ENCODE peak calls at places on chromosomes 12 and 14, in nine cellular contexts. One of them, this sample, is unnamed.

GRCh38 chr12:132173135-132174014 is 29.1 kb downstream of the NOC4L start:
- DNase-seq in Panc1: no peak
- DNase-seq in stomach: no peak
- DNase-seq in spleen: peak
- DNase-seq in prostate gland: no peak
- DNase-seq in transverse colon: no peak
- DNase-seq in HCT116: no peak
- DNase-seq in SK-N-SH: no peak
- DNase-seq in HL-60: peak
- DNase-seq in this sample: no peak

GRCh38 chr14:55614304-55614703 is 34.3 kb downstream of the KTN1 start:
- DNase-seq in Panc1: no peak
- DNase-seq in stomach: no peak
- DNase-seq in spleen: no peak
- DNase-seq in prostate gland: no peak
- DNase-seq in transverse colon: no peak
- DNase-seq in HCT116: no peak
- DNase-seq in SK-N-SH: no peak
- DNase-seq in HL-60: no peak
- DNase-seq in this sample: no peak

GRCh38 chr14:93011650-93012317 is 88.8 kb downstream of the CHGA start:
- DNase-seq in Panc1: no peak
- DNase-seq in stomach: no peak
- DNase-seq in spleen: no peak
- DNase-seq in prostate gland: no peak
- DNase-seq in transverse colon: no peak
- DNase-seq in HCT116: no peak
- DNase-seq in SK-N-SH: no peak
- DNase-seq in HL-60: no peak
- DNase-seq in this sample: no peak

GRCh38 chr14:105217764-105218163 is 30.6 kb upstream of the BTBD6 start:
- DNase-seq in Panc1: no peak
- DNase-seq in stomach: no peak
- DNase-seq in spleen: no peak
- DNase-seq in prostate gland: no peak
- DNase-seq in transverse colon: no peak
- DNase-seq in HCT116: no peak
- DNase-seq in SK-N-SH: no peak
- DNase-seq in HL-60: no peak
- DNase-seq in this sample: no peak

GRCh38 chr12:26062566-26062965 is 62.3 kb downstream of the BHLHE41 start:
- DNase-seq in Panc1: no peak
- DNase-seq in stomach: no peak
- DNase-seq in spleen: no peak
- DNase-seq in prostate gland: no peak
- DNase-seq in transverse colon: no peak
- DNase-seq in HCT116: no peak
- DNase-seq in SK-N-SH: no peak
- DNase-seq in HL-60: no peak
- DNase-seq in this sample: no peak

GRCh38 chr14:53894456-53894855 is 62.2 kb downstream of the BMP4 start:
- DNase-seq in Panc1: no peak
- DNase-seq in stomach: no peak
- DNase-seq in spleen: no peak
- DNase-seq in prostate gland: no peak
- DNase-seq in transverse colon: no peak
- DNase-seq in HCT116: no peak
- DNase-seq in SK-N-SH: no peak
- DNase-seq in HL-60: no peak
- DNase-seq in this sample: no peak

GRCh38 chr12:54565658-54566552 is 16.5 kb downstream of the PDE1B start:
- DNase-seq in Panc1: no peak
- DNase-seq in stomach: no peak
- DNase-seq in spleen: no peak
- DNase-seq in prostate gland: no peak
- DNase-seq in transverse colon: no peak
- DNase-seq in HCT116: no peak
- DNase-seq in SK-N-SH: no peak
- DNase-seq in HL-60: no peak
- DNase-seq in this sample: no peak

GRCh38 chr14:28652782-28653181 is 113.8 kb upstream of the FOXG1 start:
- DNase-seq in Panc1: peak
- DNase-seq in stomach: no peak
- DNase-seq in spleen: no peak
- DNase-seq in prostate gland: no peak
- DNase-seq in transverse colon: no peak
- DNase-seq in HCT116: no peak
- DNase-seq in SK-N-SH: no peak
- DNase-seq in HL-60: no peak
- DNase-seq in this sample: no peak

GRCh38 chr12:132003846-132004245 is 54.1 kb downstream of the EP400 start:
- DNase-seq in Panc1: no peak
- DNase-seq in stomach: no peak
- DNase-seq in spleen: no peak
- DNase-seq in prostate gland: no peak
- DNase-seq in transverse colon: no peak
- DNase-seq in HCT116: no peak
- DNase-seq in SK-N-SH: no peak
- DNase-seq in HL-60: no peak
- DNase-seq in this sample: no peak

DNA sequence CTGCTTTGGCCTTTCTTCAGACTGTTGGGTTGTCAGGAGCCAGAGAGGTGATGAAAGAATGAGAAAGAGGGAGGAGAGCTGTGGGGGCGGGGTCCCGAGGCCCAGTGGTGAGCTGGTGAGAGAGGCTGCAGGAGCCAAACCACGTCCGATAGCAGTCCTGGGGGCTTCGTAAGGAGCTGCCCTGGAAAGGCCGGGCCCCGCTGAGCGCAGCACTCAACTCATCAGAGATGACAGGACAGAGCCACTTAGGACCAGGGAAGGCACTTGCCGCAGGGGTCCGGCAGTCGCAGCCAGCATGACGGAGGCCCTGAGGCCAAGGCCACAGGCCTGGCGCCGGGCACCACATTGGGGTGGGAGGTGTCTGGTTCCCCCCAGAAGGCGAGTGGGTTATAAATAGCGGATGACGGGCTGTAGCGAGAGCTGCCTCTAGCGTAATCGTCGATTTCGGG is 178.9 kb downstream of the TSPAN9 start:
- DNase-seq in Panc1: no peak
- DNase-seq in stomach: no peak
- DNase-seq in spleen: no peak
- DNase-seq in prostate gland: no peak
- DNase-seq in transverse colon: no peak
- DNase-seq in HCT116: no peak
- DNase-seq in SK-N-SH: no peak
- DNase-seq in HL-60: no peak
- DNase-seq in this sample: no peak
- H3K27ac ChIP-seq in Panc1: no peak
- H3K27ac ChIP-seq in stomach: no peak
- H3K27ac ChIP-seq in spleen: peak
- H3K27ac ChIP-seq in prostate gland: no peak
- H3K27ac ChIP-seq in transverse colon: no peak
- H3K27ac ChIP-seq in HCT116: no peak
- H3K27ac ChIP-seq in SK-N-SH: no peak
- H3K27ac ChIP-seq in HL-60: no peak
- H3K27ac ChIP-seq in this sample: no peak

GRCh38 chr12:75997658-75998057 is 33.9 kb downstream of the PHLDA1 start:
- DNase-seq in Panc1: no peak
- DNase-seq in stomach: no peak
- DNase-seq in spleen: no peak
- DNase-seq in prostate gland: no peak
- DNase-seq in transverse colon: no peak
- DNase-seq in HCT116: no peak
- DNase-seq in SK-N-SH: no peak
- DNase-seq in HL-60: no peak
- DNase-seq in this sample: no peak
- TF ChIP-seq POLR2AphosphoS5 in Panc1: no peak
- TF ChIP-seq POLR2AphosphoS5 in stomach: no peak
- TF ChIP-seq POLR2AphosphoS5 in spleen: no peak
- TF ChIP-seq POLR2AphosphoS5 in prostate gland: no peak
- TF ChIP-seq POLR2AphosphoS5 in transverse colon: no peak
- TF ChIP-seq POLR2AphosphoS5 in HCT116: no peak
- TF ChIP-seq POLR2AphosphoS5 in SK-N-SH: no peak
- TF ChIP-seq POLR2AphosphoS5 in HL-60: no peak
- TF ChIP-seq POLR2AphosphoS5 in this sample: no peak

GRCh38 chr14:87992349-87992719 is 648 bp downstream of the GALC start:
- DNase-seq in Panc1: no peak
- DNase-seq in stomach: no peak
- DNase-seq in spleen: no peak
- DNase-seq in prostate gland: no peak
- DNase-seq in transverse colon: no peak
- DNase-seq in HCT116: no peak
- DNase-seq in SK-N-SH: no peak
- DNase-seq in HL-60: no peak
- DNase-seq in this sample: no peak

GRCh38 chr14:87990687-87991086 is 2.3 kb downstream of the GALC start:
- DNase-seq in Panc1: no peak
- DNase-seq in stomach: no peak
- DNase-seq in spleen: no peak
- DNase-seq in prostate gland: no peak
- DNase-seq in transverse colon: no peak
- DNase-seq in HCT116: no peak
- DNase-seq in SK-N-SH: no peak
- DNase-seq in HL-60: no peak
- DNase-seq in this sample: no peak

GRCh38 chr14:87993485-87993809 is 465 bp upstream of the GALC start:
- DNase-seq in Panc1: no peak
- DNase-seq in stomach: no peak
- DNase-seq in spleen: no peak
- DNase-seq in prostate gland: no peak
- DNase-seq in transverse colon: no peak
- DNase-seq in HCT116: no peak
- DNase-seq in SK-N-SH: no peak
- DNase-seq in HL-60: no peak
- DNase-seq in this sample: no peak

GRCh38 chr14:87992720-87993484 is at the start of gene GALC:
- DNase-seq in Panc1: no peak
- DNase-seq in stomach: peak
- DNase-seq in spleen: peak
- DNase-seq in prostate gland: peak
- DNase-seq in transverse colon: peak
- DNase-seq in HCT116: no peak
- DNase-seq in SK-N-SH: peak
- DNase-seq in HL-60: peak
- DNase-seq in this sample: peak

DNA sequence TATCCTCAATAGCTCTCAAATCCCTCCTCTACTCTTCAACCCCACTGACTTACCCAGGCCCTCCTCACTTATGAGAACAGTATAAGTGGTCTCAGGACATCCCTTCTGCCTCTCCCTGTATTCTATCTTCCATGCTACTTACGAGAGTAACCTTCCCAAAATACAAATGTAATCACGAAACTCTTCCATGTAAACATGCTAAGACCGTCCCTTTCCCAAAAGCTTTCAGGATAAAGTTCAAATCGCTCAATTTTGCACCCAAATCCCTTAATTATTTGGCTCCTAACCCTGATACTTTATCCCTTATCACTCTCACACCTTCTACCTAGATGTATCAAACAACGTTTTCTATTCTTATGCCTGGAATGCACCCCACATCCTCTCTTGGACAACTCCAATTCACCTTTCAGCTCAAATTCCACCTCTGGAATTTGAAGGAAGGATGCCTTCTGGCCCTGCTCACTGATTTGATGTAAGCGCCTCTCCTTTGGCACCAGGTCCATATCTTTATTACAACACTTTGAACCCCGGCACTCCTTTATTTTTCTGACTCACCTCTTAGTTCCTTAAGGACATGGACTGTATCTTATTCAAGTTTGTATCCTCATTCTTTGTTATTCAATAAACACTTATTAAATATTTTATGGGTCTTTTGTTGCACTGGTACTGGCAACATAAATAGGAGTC is 3.2 kb downstream of the GALC start:
- DNase-seq in Panc1: no peak
- DNase-seq in stomach: no peak
- DNase-seq in spleen: no peak
- DNase-seq in prostate gland: no peak
- DNase-seq in transverse colon: no peak
- DNase-seq in HCT116: no peak
- DNase-seq in SK-N-SH: no peak
- DNase-seq in HL-60: no peak
- DNase-seq in this sample: no peak
- H3K27ac ChIP-seq in Panc1: no peak
- H3K27ac ChIP-seq in stomach: no peak
- H3K27ac ChIP-seq in spleen: no peak
- H3K27ac ChIP-seq in prostate gland: no peak
- H3K27ac ChIP-seq in transverse colon: no peak
- H3K27ac ChIP-seq in HCT116: no peak
- H3K27ac ChIP-seq in SK-N-SH: no peak
- H3K27ac ChIP-seq in HL-60: no peak
- H3K27ac ChIP-seq in this sample: no peak

GRCh38 chr14:21087294-21088091 is 11.0 kb downstream of the ZNF219 start:
- DNase-seq in Panc1: no peak
- DNase-seq in stomach: no peak
- DNase-seq in spleen: peak
- DNase-seq in prostate gland: no peak
- DNase-seq in transverse colon: no peak
- DNase-seq in HCT116: no peak
- DNase-seq in SK-N-SH: peak
- DNase-seq in HL-60: peak
- DNase-seq in this sample: no peak

GRCh38 chr14:21089877-21090193 is 8.6 kb downstream of the ZNF219 start:
- DNase-seq in Panc1: no peak
- DNase-seq in stomach: no peak
- DNase-seq in spleen: no peak
- DNase-seq in prostate gland: no peak
- DNase-seq in transverse colon: no peak
- DNase-seq in HCT116: no peak
- DNase-seq in SK-N-SH: no peak
- DNase-seq in HL-60: no peak
- DNase-seq in this sample: no peak

GRCh38 chr14:21089271-21089670 is 9.2 kb downstream of the ZNF219 start:
- DNase-seq in Panc1: no peak
- DNase-seq in stomach: no peak
- DNase-seq in spleen: no peak
- DNase-seq in prostate gland: no peak
- DNase-seq in transverse colon: no peak
- DNase-seq in HCT116: no peak
- DNase-seq in SK-N-SH: peak
- DNase-seq in HL-60: no peak
- DNase-seq in this sample: no peak

GRCh38 chr14:21090194-21090939 is 8.1 kb downstream of the ZNF219 start:
- DNase-seq in Panc1: no peak
- DNase-seq in stomach: no peak
- DNase-seq in spleen: peak
- DNase-seq in prostate gland: no peak
- DNase-seq in transverse colon: peak
- DNase-seq in HCT116: no peak
- DNase-seq in SK-N-SH: peak
- DNase-seq in HL-60: peak
- DNase-seq in this sample: no peak

DNA sequence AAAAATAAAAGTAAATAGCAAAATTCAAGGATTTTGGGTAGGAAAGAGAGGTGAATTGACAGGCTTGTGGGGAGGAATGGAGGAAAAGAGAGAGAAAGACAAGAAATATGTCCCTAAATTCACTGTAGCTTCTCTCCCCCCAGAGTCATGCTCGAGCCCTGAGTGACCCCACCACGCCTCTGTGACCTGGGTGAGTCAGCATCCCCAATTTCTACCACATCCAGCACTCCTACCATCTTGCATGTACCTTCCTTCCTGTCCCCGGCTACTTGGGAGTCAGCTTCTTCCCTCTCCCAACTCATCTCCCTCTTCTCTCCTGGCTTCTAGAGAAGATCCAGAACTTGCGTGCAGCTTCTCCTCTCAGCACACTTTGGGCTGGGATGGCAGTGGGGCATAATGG is 9.8 kb downstream of the ZNF219 start:
- DNase-seq in Panc1: no peak
- DNase-seq in stomach: no peak
- DNase-seq in spleen: no peak
- DNase-seq in prostate gland: no peak
- DNase-seq in transverse colon: no peak
- DNase-seq in HCT116: no peak
- DNase-seq in SK-N-SH: peak
- DNase-seq in HL-60: no peak
- DNase-seq in this sample: no peak
- TF ChIP-seq POLR2AphosphoS5 in Panc1: no peak
- TF ChIP-seq POLR2AphosphoS5 in stomach: no peak
- TF ChIP-seq POLR2AphosphoS5 in spleen: no peak
- TF ChIP-seq POLR2AphosphoS5 in prostate gland: no peak
- TF ChIP-seq POLR2AphosphoS5 in transverse colon: no peak
- TF ChIP-seq POLR2AphosphoS5 in HCT116: no peak
- TF ChIP-seq POLR2AphosphoS5 in SK-N-SH: no peak
- TF ChIP-seq POLR2AphosphoS5 in HL-60: no peak
- TF ChIP-seq POLR2AphosphoS5 in this sample: no peak

This sample was measured in breast epithelium.